ENCODE peak calls at places on chromosomes 2 and 18, in six cellular contexts. Y is HTR-8/SVneo; V is NCI-H69; G is activated naive CD4-positive, alpha-beta T cell treated with anti-CD3 and anti-CD28 coated beads, Interleukin-2, amount 10 ng/mL, durations not matched to agents 7 days and 5 days; X is occipital lobe; Z is substantia nigra. W is an unnamed sample.

GRCh38 chr2:16102976-16103380 is 162.6 kb downstream of the MYCN start:
- DNase-seq in Y (no peak), V (no peak), G (no peak), X (no peak), Z (no peak), W (no peak)

GRCh38 chr2:58540680-58541079 is 299.6 kb upstream of the FANCL start:
- DNase-seq in G (no peak), Y (no peak), X (no peak), Z (no peak), V (peak; percentile 39), W (no peak)

GRCh38 chr2:71473346-71474035 is 20.1 kb downstream of the DYSF start:
- DNase-seq in Y (no peak), X (no peak), Z (no peak), G (no peak), V (no peak), W (no peak)

GRCh38 chr2:175571078-175571653 is 389.7 kb upstream of the ATP5MC3 start:
- DNase-seq in G (no peak), X (no peak), Z (no peak), V (peak; percentile 84), Y (no peak), W (no peak)

GRCh38 chr2:229943171-229943570 is 20.9 kb downstream of the FBXO36 start:
- DNase-seq in G (no peak), Y (no peak), V (no peak), Z (no peak), X (no peak), W (no peak)

GRCh38 chr18:27413495-27414401 is 228.6 kb upstream of the CHST9 start:
- DNase-seq in Y (peak; percentile 2), X (no peak), V (peak; percentile 61), G (no peak), Z (no peak), W (no peak)

GRCh38 chr2:30979822-30980245 is 158.4 kb downstream of the GALNT14 start:
- DNase-seq in Y (peak; percentile 33), Z (no peak), G (no peak), V (no peak), X (no peak), W (no peak)

GRCh38 chr2:32264422-32265149 is at the start of gene NLRC4:
- DNase-seq in Z (no peak), G (no peak), X (no peak), V (no peak), Y (no peak), W (no peak)

GRCh38 chr2:71492112-71492511 is 38.8 kb downstream of the DYSF start:
- DNase-seq in V (peak; percentile 4), Z (no peak), Y (peak; percentile 34), G (no peak), X (no peak), W (no peak)

GRCh38 chr2:133431289-133431688 is 137.0 kb downstream of the NCKAP5 start:
- DNase-seq in V (no peak), X (no peak), Y (no peak), Z (no peak), G (no peak), W (no peak)

W was measured in activated naive CD8-positive, alpha-beta T cell treated with anti-CD3 and anti-CD28 coated beads, Interleukin-2, amount 10 ng/mL, durations not matched to agents 7 days and 5 days.